ENCODE peak calls at places on chromosomes 16 and 17, in eight cellular contexts. L is head of caudate nucleus; B is Peyer's patch; F is dorsolateral prefrontal cortex; C is neural progenitor cell; W is NCI-H1105; E is mucosa of gallbladder; Q is stimulated activated naive B cell treated with anti-CD40 and anti-IgM and Interleukin-4, amounts not matched to agents 10 μg/mL and 1 μg/mL and 100 μg/mL, for 72 hours. G is an unnamed sample.

GRCh38 chr17:78124081-78124835 is 4.3 kb downstream of the TMC6 start:
- DNase-seq in L (no peak), B (peak; percentile 83), F (no peak), C (no peak), W (no peak), E (no peak), Q (peak; percentile 82), G (no peak)

GRCh38 chr16:57688487-57688986 is 6.1 kb upstream of the DRC7 start:
- DNase-seq in L (no peak), B (no peak), F (no peak), C (no peak), W (no peak), E (no peak), Q (no peak), G (no peak)

GRCh38 chr17:48596000-48596734 is 2.6 kb upstream of the HOXB5 start:
- DNase-seq in L (no peak), B (no peak), F (no peak), C (no peak), W (no peak), E (no peak), Q (no peak), G (no peak)

GRCh38 chr16:82715833-82716232 is 89.1 kb downstream of the CDH13 start:
- DNase-seq in L (no peak), B (no peak), F (no peak), C (no peak), W (no peak), E (no peak), Q (no peak), G (no peak)

GRCh38 chr17:3843935-3844516 is 2.0 kb downstream of the NCBP3 start:
- DNase-seq in L (no peak), B (no peak), F (no peak), C (peak; percentile 58), W (no peak), E (no peak), Q (no peak), G (no peak)

GRCh38 chr16:14199624-14200023 is 128.5 kb downstream of the MRTFB start:
- DNase-seq in L (no peak), B (no peak), F (no peak), C (no peak), W (no peak), E (no peak), Q (no peak), G (no peak)

GRCh38 chr16:83835972-83836566 is 28.3 kb downstream of the HSBP1 start:
- DNase-seq in L (no peak), B (no peak), F (no peak), C (no peak), W (no peak), E (no peak), Q (no peak), G (no peak)

GRCh38 chr16:78199325-78200022 is 100.0 kb downstream of the WWOX start:
- DNase-seq in L (no peak), B (no peak), F (no peak), C (no peak), W (no peak), E (peak; percentile 44), Q (no peak), G (no peak)

GRCh38 chr17:2011421-2012371 is 13.4 kb downstream of the RTN4RL1 start:
- DNase-seq in L (no peak), B (no peak), F (no peak), C (peak; percentile 55), W (peak; percentile 3), E (peak; percentile 41), Q (no peak), G (no peak)

GRCh38 chr17:56305017-56305416 is 151.7 kb downstream of the ANKFN1 start:
- DNase-seq in L (no peak), B (no peak), F (no peak), C (no peak), W (no peak), E (no peak), Q (no peak), G (no peak)

GRCh38 chr17:76159157-76159556 is 18.1 kb upstream of the FOXJ1 start:
- DNase-seq in L (no peak), B (no peak), F (no peak), C (no peak), W (no peak), E (no peak), Q (no peak), G (no peak)

GRCh38 chr17:72597354-72598087 is 476.7 kb downstream of the SOX9 start:
- DNase-seq in L (no peak), B (no peak), F (no peak), C (no peak), W (no peak), E (no peak), Q (no peak), G (no peak)